ENCODE peak calls at places on chromosomes 12 and 14, in five cellular contexts. Z is HCT116, E is HL-60, A is transverse colon, U is upper lobe of left lung. F is an unnamed sample. For H3K27me3, the result is how much of the 10 kb centered on the place peaks cover.

GRCh38 chr12:30996255-30996654 is 69.7 kb downstream of the TSPAN11 start:
- DNase-seq in Z (no peak), E (no peak), A (no peak), U (no peak), F (no peak)

GRCh38 chr12:97643961-97644360 is 181.4 kb downstream of the RMST start:
- DNase-seq in Z (no peak), E (no peak), A (no peak), U (peak), F (no peak)

GRCh38 chr12:26633591-26634210 is 199.3 kb downstream of the ITPR2 start:
- DNase-seq in Z (no peak), E (no peak), A (no peak), U (no peak), F (no peak)

GRCh38 chr14:73491977-73492552 is 1.3 kb downstream of the RIOX1 start:
- DNase-seq in Z (no peak), E (no peak), A (no peak), U (peak), F (no peak)

GRCh38 chr14:34069854-34070582 is 119.1 kb upstream of the EGLN3 start:
- DNase-seq in Z (no peak), E (no peak), A (no peak), U (no peak), F (no peak)

GRCh38 chr12:41661141-41661540 is 473.0 kb downstream of the PDZRN4 start:
- DNase-seq in Z (no peak), E (no peak), A (no peak), U (no peak), F (no peak)

GRCh38 chr14:102116361-102117180 is 23.1 kb upstream of the WDR20 start:
- DNase-seq in Z (no peak), E (no peak), A (no peak), U (peak), F (no peak)

GRCh38 chr14:102620413-102620812 is 28.0 kb downstream of the RCOR1 start:
- DNase-seq in Z (no peak), E (no peak), A (no peak), U (no peak), F (no peak)

GRCh38 chr12:11553871-11554533 is 95.5 kb upstream of the ETV6 start:
- DNase-seq in Z (peak), E (peak), A (peak), U (no peak), F (peak)

GRCh38 chr12:91551242-91551641 is 368.6 kb upstream of the DCN start:
- DNase-seq in Z (no peak), E (no peak), A (no peak), U (no peak), F (no peak)

GRCh38 chr12:15146585-15146984 is 74.6 kb downstream of the RERG start:
- DNase-seq in Z (no peak), E (no peak), A (no peak), U (no peak), F (no peak)

GRCh38 chr12:125773033-125773432 is 707.8 kb downstream of the AACS start:
- DNase-seq in Z (peak), E (peak), A (no peak), U (peak), F (no peak)

GRCh38 chr12:3054993-3055711 is 22.0 kb upstream of the TSPAN9 start:
- DNase-seq in Z (no peak), E (no peak), A (no peak), U (no peak), F (peak)

GRCh38 chr14:69399750-69400149 is 1.3 kb downstream of the SLC39A9 start:
- DNase-seq in Z (no peak), E (no peak), A (no peak), U (no peak), F (no peak)

GRCh38 chr14:94914191-94914590 is 144.3 kb upstream of the GSC start:
- DNase-seq in Z (no peak), E (no peak), A (peak), U (no peak), F (no peak)

GRCh38 chr12:47650469-47650868 is 55.4 kb downstream of the RPAP3 start:
- DNase-seq in Z (no peak), E (no peak), A (no peak), U (no peak), F (no peak)

GRCh38 chr14:66662374-66662773 is 154.4 kb downstream of the GPHN start:
- DNase-seq in Z (no peak), E (no peak), A (no peak), U (no peak), F (no peak)

GRCh38 chr14:68604361-68604730 is 188.5 kb downstream of the ZFP36L1 start:
- DNase-seq in Z (no peak), E (no peak), A (no peak), U (peak), F (no peak)

GRCh38 chr12:1591029-1591428 is 3.4 kb downstream of the FBXL14 start:
- DNase-seq in Z (no peak), E (no peak), A (peak), U (no peak), F (peak)

GRCh38 chr14:38724621-38725020 is 378.4 kb downstream of the SEC23A start:
- DNase-seq in Z (no peak), E (no peak), A (no peak), U (no peak), F (no peak)

GRCh38 chr14:105049753-105050550 is 15.3 kb downstream of the GPR132 start:
- DNase-seq in Z (no peak), E (no peak), A (no peak), U (peak), F (no peak)
- TF ChIP-seq POLR2AphosphoS5 in Z (no peak), E (no peak), A (no peak), U (no peak), F (no peak)

GRCh38 chr12:132281021-132281420 is 48.4 kb downstream of the GALNT9 start:
- DNase-seq in Z (no peak), E (no peak), A (no peak), U (peak), F (no peak)

GRCh38 chr12:132278421-132279183 is 50.8 kb downstream of the GALNT9 start:
- DNase-seq in Z (no peak), E (no peak), A (no peak), U (peak), F (no peak)

GRCh38 chr12:132279184-132279889 is 50.1 kb downstream of the GALNT9 start:
- DNase-seq in Z (no peak), E (no peak), A (peak), U (peak), F (no peak)

GRCh38 chr12:132279930-132280329 is 49.5 kb downstream of the GALNT9 start:
- DNase-seq in Z (no peak), E (no peak), A (no peak), U (no peak), F (no peak)

GRCh38 chr12:132280436-132280835 is 49.0 kb downstream of the GALNT9 start:
- DNase-seq in Z (no peak), E (no peak), A (no peak), U (peak), F (no peak)
- H3K27me3 ChIP-seq in Z (under half), E (under half), A (under half), U (under half), F (under half)

GRCh38 chr12:113725557-113725876 is 240.6 kb downstream of the RBM19 start:
- DNase-seq in Z (no peak), E (no peak), A (no peak), U (no peak), F (no peak)

GRCh38 chr12:113727651-113728061 is 238.5 kb downstream of the RBM19 start:
- DNase-seq in Z (peak), E (no peak), A (no peak), U (no peak), F (no peak)

GRCh38 chr12:113724703-113725556 is 241.2 kb downstream of the RBM19 start:
- DNase-seq in Z (no peak), E (no peak), A (no peak), U (no peak), F (no peak)

GRCh38 chr12:113723631-113724030 is 242.5 kb downstream of the RBM19 start:
- DNase-seq in Z (no peak), E (no peak), A (no peak), U (no peak), F (no peak)

GRCh38 chr12:113726254-113726819 is 239.8 kb downstream of the RBM19 start:
- DNase-seq in Z (no peak), E (no peak), A (no peak), U (no peak), F (no peak)
- TF ChIP-seq POLR2AphosphoS5 in Z (no peak), E (no peak), A (no peak), U (no peak), F (no peak)

DNA sequence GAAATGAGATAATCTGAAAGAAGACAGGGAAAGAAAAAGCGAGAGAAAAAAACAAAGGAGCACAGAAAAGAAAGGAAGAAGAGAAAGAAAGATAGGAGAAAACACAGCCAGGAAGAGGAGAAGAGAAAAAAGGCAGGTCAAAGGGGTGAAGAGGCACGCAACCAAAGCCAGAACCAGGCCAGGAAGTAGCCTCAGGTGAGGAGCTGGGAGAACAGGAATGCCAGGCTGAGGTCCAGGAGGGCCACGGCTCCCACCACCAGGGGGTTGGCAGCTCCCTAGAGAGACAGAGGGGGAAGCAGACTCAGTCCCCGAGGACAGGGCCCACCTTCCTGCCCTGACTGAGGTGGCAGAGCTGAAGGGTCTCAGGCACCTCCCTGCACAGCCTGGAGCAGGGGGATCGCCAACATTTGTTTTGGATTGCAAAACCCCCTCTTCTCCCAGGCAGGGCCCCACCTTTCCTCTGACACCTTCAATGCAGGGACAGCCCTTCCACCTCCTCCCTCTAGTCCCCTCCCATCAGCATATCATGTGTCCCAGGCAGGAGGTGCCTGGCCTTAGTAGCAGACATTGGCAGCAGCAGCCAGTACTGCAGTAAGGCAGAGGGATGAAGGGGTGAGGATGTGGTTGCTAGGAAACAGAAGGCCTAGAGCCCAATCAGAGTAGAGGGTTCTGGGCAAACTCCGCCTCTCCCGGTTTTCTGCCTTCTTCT is 2.0 kb upstream of the AP1G2 start:
- DNase-seq in Z (peak), E (no peak), A (no peak), U (no peak), F (no peak)
- H3K27me3 ChIP-seq in Z (under half), E (under half), A (under half), U (under half), F (under half)

DNA sequence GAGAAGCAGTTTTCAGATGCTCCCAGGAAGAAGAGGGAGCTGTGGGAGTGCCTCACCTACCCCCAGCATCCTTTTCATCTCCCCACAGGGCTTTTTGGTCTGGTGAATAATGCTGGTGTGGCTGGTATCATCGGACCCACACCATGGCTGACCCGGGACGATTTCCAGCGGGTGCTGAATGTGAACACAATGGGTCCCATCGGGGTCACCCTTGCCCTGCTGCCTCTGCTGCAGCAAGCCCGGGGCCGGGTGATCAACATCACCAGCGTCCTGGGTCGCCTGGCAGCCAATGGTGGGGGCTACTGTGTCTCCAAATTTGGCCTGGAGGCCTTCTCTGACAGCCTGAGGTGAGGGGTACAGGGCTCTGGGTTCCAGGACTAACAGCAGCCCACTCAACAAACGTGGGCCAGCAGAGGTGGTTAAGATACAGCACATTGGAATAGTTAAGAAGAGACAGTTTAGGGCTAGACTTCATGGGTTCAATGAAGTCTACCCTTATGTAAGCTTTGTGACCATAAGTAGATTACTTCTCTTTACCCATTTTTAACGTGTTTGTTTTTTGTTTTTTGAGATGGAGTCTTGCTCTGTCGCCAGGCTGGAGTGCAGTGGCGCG is 1.5 kb downstream of the RDH5 start:
- DNase-seq in Z (no peak), E (no peak), A (no peak), U (no peak), F (no peak)
- TF ChIP-seq POLR2AphosphoS5 in Z (no peak), E (no peak), A (no peak), U (no peak), F (no peak)

GRCh38 chr14:51368721-51369163 is 128.7 kb downstream of the TMX1 start:
- DNase-seq in Z (no peak), E (no peak), A (no peak), U (no peak), F (no peak)

GRCh38 chr14:51370758-51371386 is 130.8 kb downstream of the TMX1 start:
- DNase-seq in Z (no peak), E (no peak), A (no peak), U (no peak), F (no peak)

GRCh38 chr14:51369814-51370213 is 129.8 kb downstream of the TMX1 start:
- DNase-seq in Z (peak), E (peak), A (no peak), U (no peak), F (no peak)

GRCh38 chr14:51365241-51365940 is 125.3 kb downstream of the TMX1 start:
- DNase-seq in Z (no peak), E (no peak), A (no peak), U (no peak), F (no peak)

DNA sequence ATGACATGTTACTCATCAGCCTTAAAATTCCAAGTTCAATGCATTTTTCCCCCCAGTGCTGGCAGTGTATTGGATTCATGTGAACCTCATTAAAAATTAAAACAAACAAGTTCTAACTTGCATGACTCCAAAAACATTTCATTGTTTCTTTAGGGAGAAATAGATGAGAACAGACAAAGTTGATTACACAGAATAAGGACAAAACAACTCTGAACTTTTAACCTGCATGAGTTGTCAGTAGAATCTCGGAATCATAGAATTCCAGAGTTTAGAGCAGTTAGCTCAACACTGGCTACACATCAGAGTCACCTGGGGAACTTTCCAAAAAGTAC is 127.5 kb downstream of the TMX1 start:
- DNase-seq in Z (no peak), E (no peak), A (no peak), U (no peak), F (no peak)
- H3K27me3 ChIP-seq in Z (under half), E (under half), A (under half), U (under half), F (under half)

GRCh38 chr12:54136844-54137580 is 51.8 kb downstream of the SMUG1 start:
- DNase-seq in Z (no peak), E (no peak), A (no peak), U (no peak), F (no peak)
- TF ChIP-seq POLR2AphosphoS5 in Z (no peak), E (no peak), A (no peak), U (no peak), F (peak)

GRCh38 chr14:97359391-97359790 is 562.2 kb downstream of the VRK1 start:
- DNase-seq in Z (no peak), E (no peak), A (no peak), U (no peak), F (no peak)

GRCh38 chr14:97366400-97366799 is 569.2 kb downstream of the VRK1 start:
- DNase-seq in Z (no peak), E (no peak), A (no peak), U (peak), F (no peak)

DNA sequence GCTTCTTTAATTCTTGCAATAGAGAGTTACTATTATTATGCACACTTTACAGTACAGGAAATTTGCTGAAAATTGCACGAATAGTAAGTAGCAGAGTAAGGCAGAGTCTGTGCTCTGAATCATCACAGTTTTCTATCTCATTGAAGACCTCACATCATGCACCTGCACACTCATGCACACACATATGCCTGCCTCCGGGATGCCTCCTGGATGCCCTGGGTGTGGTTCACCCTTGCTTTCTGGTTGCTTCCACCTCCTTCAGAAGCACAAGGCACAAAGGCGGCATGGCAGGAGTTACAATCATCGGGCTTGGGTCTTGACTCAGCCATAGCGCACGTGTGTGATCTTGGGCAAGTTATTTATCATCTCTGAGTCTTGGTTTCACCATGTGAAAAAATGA is 564.0 kb downstream of the VRK1 start:
- DNase-seq in Z (no peak), E (no peak), A (no peak), U (no peak), F (no peak)
- H3K27me3 ChIP-seq in Z (under half), E (under half), A (under half), U (under half), F (under half)